ENCODE peak calls at places on chromosomes 16 and 17, in five cellular contexts. L is progenitor cell of endocrine pancreas, D is OCI-LY7, M is sigmoid colon, T is tibial artery. S is an unnamed sample.

GRCh38 chr16:70635356-70636016 is 10.9 kb upstream of the IL34 start:
- DNase-seq in L (no peak), T (peak), M (no peak), D (no peak), S (no peak)

GRCh38 chr17:3845361-3845753 is 689 bp downstream of the NCBP3 start:
- DNase-seq in D (peak), L (no peak), T (no peak), M (no peak), S (peak)

GRCh38 chr17:82548681-82549303 is 29.3 kb downstream of the FOXK2 start:
- DNase-seq in T (peak), D (no peak), L (no peak), M (peak), S (peak)

GRCh38 chr17:59890720-59891119 is 2.0 kb downstream of the TUBD1 start:
- DNase-seq in M (no peak), D (no peak), T (no peak), L (no peak), S (no peak)

GRCh38 chr16:87828071-87828971 is 41.0 kb downstream of the SLC7A5 start:
- DNase-seq in L (no peak), M (no peak), D (peak), T (no peak), S (no peak)

GRCh38 chr17:40779181-40779909 is 3.0 kb downstream of the KRT27 start:
- DNase-seq in L (no peak), T (no peak), D (no peak), M (no peak), S (no peak)

GRCh38 chr16:29694384-29695195 is 15.6 kb downstream of the QPRT start:
- DNase-seq in L (no peak), T (peak), D (no peak), M (no peak), S (no peak)

GRCh38 chr16:66115373-66115772 is 251.1 kb upstream of the CDH5 start:
- DNase-seq in T (no peak), D (no peak), M (no peak), L (no peak), S (no peak)

GRCh38 chr16:610513-611381 is 20.0 kb upstream of the WFIKKN1 start:
- DNase-seq in D (peak), M (peak), L (no peak), T (no peak), S (peak)

GRCh38 chr16:19105891-19106624 is 7.7 kb upstream of the ITPRIPL2 start:
- DNase-seq in D (no peak), M (no peak), L (no peak), T (no peak), S (no peak)

GRCh38 chr17:39235555-39236221 is 9.9 kb upstream of the STAC2 start:
- DNase-seq in T (no peak), D (peak), M (no peak), L (no peak), S (peak)

GRCh38 chr17:81898029-81898866 is 3.8 kb upstream of the NPB start:
- DNase-seq in L (no peak), T (no peak), D (no peak), M (no peak), S (no peak)

GRCh38 chr17:63589646-63590045 is 11.0 kb upstream of the TACO1 start:
- DNase-seq in M (no peak), D (no peak), L (no peak), T (no peak), S (no peak)

GRCh38 chr16:20016234-20016633 is 57.5 kb downstream of the GPR139 start:
- DNase-seq in M (no peak), D (no peak), T (no peak), L (no peak), S (no peak)

GRCh38 chr17:12591336-12591735 is 74.4 kb upstream of the MYOCD start:
- DNase-seq in M (no peak), D (no peak), T (no peak), L (no peak), S (no peak)

GRCh38 chr17:73052923-73053322 is 39.6 kb downstream of the SLC39A11 start:
- DNase-seq in T (no peak), D (no peak), M (no peak), L (no peak), S (no peak)

GRCh38 chr16:26863971-26864370 is 202.8 kb upstream of the C16orf82 start:
- DNase-seq in D (no peak), M (no peak), T (no peak), L (no peak), S (no peak)

GRCh38 chr17:18161226-18162094 is 22.2 kb upstream of the ALKBH5 start:
- DNase-seq in T (no peak), L (no peak), D (no peak), M (no peak), S (no peak)

GRCh38 chr17:18167421-18167820 is 16.2 kb upstream of the ALKBH5 start:
- DNase-seq in D (no peak), L (no peak), T (no peak), M (no peak), S (no peak)

GRCh38 chr17:18163528-18163927 is 20.1 kb upstream of the ALKBH5 start:
- DNase-seq in L (no peak), M (no peak), T (no peak), D (no peak), S (no peak)

GRCh38 chr17:18172528-18173278 is 10.9 kb upstream of the ALKBH5 start:
- DNase-seq in M (no peak), D (no peak), L (no peak), T (no peak), S (no peak)

GRCh38 chr17:18166894-18167293 is 16.7 kb upstream of the ALKBH5 start:
- DNase-seq in T (no peak), D (peak), M (no peak), L (no peak), S (no peak)
- TF ChIP-seq CTCF in T (no peak), D (peak), M (no peak), L (no peak), S (no peak)

GRCh38 chr16:47519543-47519942 is 58.4 kb downstream of the PHKB start:
- DNase-seq in L (no peak), M (no peak), D (no peak), T (no peak), S (no peak)
- TF ChIP-seq CTCF in L (no peak), M (no peak), D (no peak), T (no peak), S (no peak)

DNA sequence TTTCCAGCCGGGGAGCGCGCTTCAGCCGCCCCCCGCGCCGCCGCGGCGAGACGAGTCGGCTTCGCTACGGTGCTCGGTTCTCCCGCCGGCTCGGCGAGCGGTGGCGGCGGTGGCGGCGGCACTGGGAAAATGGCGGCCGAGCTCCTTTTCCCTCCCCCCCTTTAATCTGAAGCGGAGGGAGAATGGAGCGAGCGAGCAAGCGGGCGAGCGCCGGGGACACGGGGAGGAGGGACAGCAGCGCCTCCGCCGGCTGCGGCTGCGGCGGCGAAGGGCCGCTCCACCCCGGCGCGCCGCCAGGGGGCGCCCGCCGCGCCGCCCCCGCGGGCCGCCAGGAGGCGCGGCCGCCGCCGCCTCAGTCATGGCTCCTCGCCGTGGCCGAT is at the start of gene KANSL1:
- DNase-seq in D (peak), L (peak), T (peak), M (peak), S (peak)
- TF ChIP-seq CTCF in D (peak), L (peak), T (peak), M (no peak), S (peak)

DNA sequence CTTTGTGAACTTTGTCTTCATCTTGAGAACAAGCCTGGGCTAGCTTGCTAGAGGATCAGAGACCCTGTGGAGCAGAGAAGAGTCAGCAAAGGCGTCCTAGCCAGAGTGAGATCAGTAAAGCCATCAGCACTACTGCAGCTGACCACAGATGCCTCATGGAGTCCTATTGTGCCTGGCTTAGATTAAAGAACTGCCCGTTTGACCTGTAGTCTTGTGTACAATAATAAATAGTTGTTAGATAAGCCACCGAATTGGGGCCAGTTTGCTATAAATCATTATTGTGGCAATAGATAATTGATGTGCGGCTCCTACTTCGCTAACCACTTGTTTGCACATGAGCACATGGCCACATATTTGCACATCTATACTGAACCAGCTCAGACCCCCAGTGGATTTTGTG is 103.0 kb downstream of the CYLD start:
- DNase-seq in T (no peak), D (no peak), L (no peak), M (no peak), S (no peak)
- TF ChIP-seq CTCF in T (no peak), D (no peak), L (no peak), M (no peak), S (no peak)

GRCh38 chr17:66524848-66525247 is 222.4 kb downstream of the PRKCA start:
- DNase-seq in T (no peak), M (no peak), L (no peak), D (no peak), S (no peak)

GRCh38 chr17:66520986-66521385 is 218.6 kb downstream of the PRKCA start:
- DNase-seq in M (no peak), T (no peak), L (no peak), D (no peak), S (no peak)

GRCh38 chr17:66522591-66523272 is 220.3 kb downstream of the PRKCA start:
- DNase-seq in L (no peak), D (no peak), M (no peak), T (no peak), S (no peak)

GRCh38 chr17:66525338-66525737 is 222.9 kb downstream of the PRKCA start:
- DNase-seq in M (no peak), L (no peak), D (no peak), T (no peak), S (no peak)

GRCh38 chr17:66523378-66524174 is 221.2 kb downstream of the PRKCA start:
- DNase-seq in T (no peak), D (no peak), M (no peak), L (no peak), S (no peak)
- TF ChIP-seq CTCF in T (no peak), D (no peak), M (no peak), L (no peak), S (no peak)

DNA sequence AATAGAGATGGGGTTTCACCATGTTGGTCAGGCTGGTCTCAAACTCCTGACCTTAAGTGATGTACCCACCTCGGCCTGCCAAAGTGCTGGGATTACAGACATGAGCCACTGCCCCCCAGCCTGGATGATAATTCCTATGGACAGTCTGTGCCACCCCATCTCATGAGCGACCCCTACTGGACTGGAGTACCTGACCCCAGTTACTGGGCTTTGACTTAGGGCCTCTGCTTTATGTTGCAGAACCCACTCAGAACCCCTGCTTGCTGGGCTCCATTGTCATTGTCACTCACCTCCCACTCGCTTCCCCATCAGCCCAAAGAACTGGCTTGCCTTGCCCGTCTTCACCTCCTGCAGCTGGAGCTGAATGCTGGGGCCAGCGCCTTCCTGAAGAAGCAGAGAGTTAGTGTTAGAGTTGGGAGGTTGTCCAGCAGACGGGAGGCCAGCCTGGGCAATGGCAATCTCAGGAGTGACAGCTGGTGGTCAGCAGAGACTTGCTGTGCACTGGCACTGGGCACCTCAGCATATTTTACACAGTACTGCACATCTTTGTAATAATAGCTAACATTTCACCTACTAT is 4.0 kb downstream of the TAC4 start:
- DNase-seq in L (no peak), D (peak), T (no peak), M (peak), S (no peak)
- TF ChIP-seq CTCF in L (peak), D (peak), T (no peak), M (no peak), S (peak)

GRCh38 chr17:70604854-70605253 is 435.5 kb downstream of the KCNJ2 start:
- DNase-seq in M (no peak), L (no peak), D (no peak), T (no peak), S (no peak)

GRCh38 chr17:70609566-70609965 is 440.2 kb downstream of the KCNJ2 start:
- DNase-seq in D (no peak), L (no peak), M (no peak), T (no peak), S (no peak)

GRCh38 chr17:70610161-70610560 is 440.8 kb downstream of the KCNJ2 start:
- DNase-seq in L (no peak), T (no peak), M (no peak), D (no peak), S (no peak)

GRCh38 chr17:70608957-70609356 is 439.6 kb downstream of the KCNJ2 start:
- DNase-seq in T (no peak), D (no peak), L (no peak), M (no peak), S (no peak)

GRCh38 chr17:70608193-70608592 is 438.9 kb downstream of the KCNJ2 start:
- DNase-seq in D (no peak), M (no peak), T (no peak), L (no peak), S (no peak)
- TF ChIP-seq CTCF in D (no peak), M (no peak), T (no peak), L (no peak), S (no peak)

GRCh38 chr16:48901712-48902374 is 291.9 kb upstream of the N4BP1 start:
- DNase-seq in T (no peak), M (no peak), L (no peak), D (peak), S (no peak)
- TF ChIP-seq CTCF in T (no peak), M (no peak), L (peak), D (no peak), S (no peak)

DNA sequence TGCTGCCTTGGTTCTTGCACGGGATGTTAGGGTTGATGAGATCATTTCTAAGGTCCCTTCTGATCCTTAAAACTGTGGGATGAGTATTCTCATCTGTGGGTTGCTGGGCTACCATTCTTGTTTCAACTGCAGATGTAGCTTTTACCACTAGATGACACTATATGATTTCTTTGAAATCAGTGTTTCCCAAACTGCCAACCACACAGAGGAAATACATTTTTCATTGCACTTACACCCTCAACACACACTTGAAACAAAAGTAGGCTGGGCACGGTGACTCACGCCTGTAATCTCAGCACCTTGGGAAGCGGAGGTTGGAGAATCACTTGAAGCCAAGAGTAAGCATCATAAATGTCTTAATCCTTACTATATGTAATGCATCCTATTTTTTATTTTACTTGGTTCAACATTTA is 15.3 kb downstream of the LCMT1 start:
- DNase-seq in T (no peak), M (no peak), D (peak), L (no peak), S (peak)
- TF ChIP-seq CTCF in T (peak), M (peak), D (peak), L (peak), S (peak)